ENCODE peak calls at places on chromosome X, in six cellular contexts. D is DND-41, S is K562, M is pancreas, X is colonic mucosa, Q is RWPE1. V is an unnamed sample.

GRCh38 chrX:65932173-65933084 is 107.5 kb downstream of the VSIG4 start:
- DNase-seq in Q (peak), M (no peak), S (peak), X (peak), D (no peak), V (no peak)

GRCh38 chrX:136170109-136170800 is 22.9 kb downstream of the FHL1 start:
- DNase-seq in Q (no peak), X (no peak), S (no peak), D (no peak), M (no peak), V (no peak)

GRCh38 chrX:154014429-154015380 is 5.0 kb downstream of the IRAK1 start:
- DNase-seq in X (no peak), S (no peak), M (no peak), D (no peak), Q (no peak), V (no peak)

GRCh38 chrX:45851434-45851991 is 650.8 kb upstream of the DIPK2B start:
- DNase-seq in X (peak), M (peak), Q (peak), D (peak), S (no peak), V (peak)

GRCh38 chrX:96906741-96907140 is 23.0 kb downstream of the RPA4 start:
- DNase-seq in M (no peak), S (no peak), X (no peak), D (no peak), Q (no peak), V (no peak)

GRCh38 chrX:153768311-153769157 is 4.5 kb downstream of the PLXNB3 start:
- DNase-seq in M (peak), Q (no peak), D (no peak), S (no peak), X (no peak), V (peak)

GRCh38 chrX:122245175-122245574 is 938.9 kb upstream of the GRIA3 start:
- DNase-seq in D (no peak), M (no peak), S (no peak), X (no peak), Q (no peak), V (no peak)

GRCh38 chrX:336227-336626 is 17.6 kb upstream of the GTPBP6 start:
- DNase-seq in S (no peak), M (no peak), D (no peak), Q (no peak), X (no peak), V (no peak)

GRCh38 chrX:150546711-150547153 is 21.7 kb upstream of the MTM1 start:
- DNase-seq in Q (no peak), X (no peak), S (no peak), D (peak), M (no peak), V (no peak)

GRCh38 chrX:149569770-149570169 is 17.5 kb downstream of the MAGEA9B start:
- DNase-seq in D (no peak), Q (no peak), S (no peak), M (no peak), X (no peak), V (no peak)

GRCh38 chrX:67582436-67582835 is 38.6 kb downstream of the AR start:
- DNase-seq in Q (no peak), M (no peak), D (no peak), S (no peak), X (no peak), V (no peak)

GRCh38 chrX:101390664-101391525 is at the start of gene RPL36A:
- DNase-seq in X (peak), D (peak), Q (peak), S (peak), M (peak), V (peak)

GRCh38 chrX:136555694-136556093 is 23.7 kb downstream of the VGLL1 start:
- DNase-seq in S (no peak), M (no peak), Q (no peak), X (no peak), D (no peak), V (no peak)

GRCh38 chrX:357693-358471 is 28.8 kb downstream of the PPP2R3B start:
- DNase-seq in M (no peak), Q (peak), X (no peak), S (no peak), D (peak), V (peak)

GRCh38 chrX:7065473-7065872 is 82.0 kb upstream of the STS start:
- DNase-seq in M (no peak), D (no peak), X (no peak), S (no peak), Q (no peak), V (no peak)

GRCh38 chrX:28659269-28659668 is 72.0 kb downstream of the IL1RAPL1 start:
- DNase-seq in Q (no peak), X (peak), S (peak), M (no peak), D (no peak), V (no peak)

GRCh38 chrX:37753384-37753783 is 26.5 kb upstream of the CYBB start:
- DNase-seq in X (no peak), S (no peak), Q (no peak), M (no peak), D (no peak), V (no peak)

GRCh38 chrX:151973851-151974335 is 583 bp downstream of the GABRE start:
- DNase-seq in S (no peak), M (peak), Q (peak), X (peak), D (no peak), V (peak)

GRCh38 chrX:1062351-1062750 is 150.1 kb downstream of the CRLF2 start:
- DNase-seq in D (no peak), Q (no peak), S (no peak), M (no peak), X (no peak), V (no peak)

GRCh38 chrX:132226169-132226568 is 6.9 kb upstream of the RAP2C start:
- DNase-seq in D (no peak), M (no peak), X (no peak), S (no peak), Q (no peak), V (no peak)

GRCh38 chrX:124555036-124555595 is 208.8 kb downstream of the SH2D1A start:
- DNase-seq in M (no peak), X (no peak), Q (peak), D (no peak), S (no peak), V (no peak)

GRCh38 chrX:79511799-79512198 is 144.7 kb upstream of the ITM2A start:
- DNase-seq in X (no peak), S (no peak), D (no peak), M (no peak), Q (no peak), V (no peak)

GRCh38 chrX:79515529-79515928 is 148.4 kb upstream of the ITM2A start:
- DNase-seq in Q (no peak), S (no peak), M (no peak), X (no peak), D (no peak), V (no peak)
- TF ChIP-seq CTCF in Q (no peak), S (no peak), M (no peak), X (no peak), D (no peak), V (no peak)

GRCh38 chrX:68665502-68665901 is 18.0 kb downstream of the STARD8 start:
- DNase-seq in M (no peak), S (no peak), D (no peak), Q (no peak), X (no peak), V (no peak)
- TF ChIP-seq CTCF in M (no peak), S (peak), D (no peak), Q (no peak), X (no peak), V (peak)

DNA sequence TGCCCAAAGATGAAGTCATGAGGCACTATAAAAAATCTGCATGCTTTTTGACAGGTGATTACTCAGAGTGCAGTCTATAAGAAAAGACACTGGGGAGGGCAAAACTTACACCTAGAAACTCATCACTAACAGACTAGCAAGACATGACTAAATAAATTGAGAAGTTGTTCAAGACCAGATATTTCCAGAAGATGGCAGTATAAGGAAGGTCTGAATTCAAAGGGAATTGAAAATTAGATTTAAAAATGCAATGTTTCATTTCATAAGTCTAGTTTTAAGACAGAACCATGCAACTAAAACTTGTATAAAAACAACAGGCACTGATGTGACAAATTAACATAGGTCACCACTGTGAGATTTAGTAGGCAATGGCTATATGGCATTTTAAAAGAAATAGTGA is 232.5 kb upstream of the POF1B start:
- DNase-seq in S (no peak), D (no peak), M (no peak), Q (no peak), X (no peak), V (no peak)
- TF ChIP-seq CTCF in S (peak), D (peak), M (no peak), Q (peak), X (no peak), V (no peak)

GRCh38 chrX:41862562-41863184 is 60.7 kb downstream of the CASK start:
- DNase-seq in X (no peak), M (no peak), D (no peak), S (no peak), Q (no peak), V (no peak)

GRCh38 chrX:41857670-41858069 is 65.7 kb downstream of the CASK start:
- DNase-seq in S (no peak), M (no peak), D (no peak), X (no peak), Q (no peak), V (no peak)

GRCh38 chrX:41868392-41868977 is 54.9 kb downstream of the CASK start:
- DNase-seq in X (no peak), S (no peak), D (no peak), Q (no peak), M (no peak), V (no peak)

GRCh38 chrX:41858161-41858775 is 65.1 kb downstream of the CASK start:
- DNase-seq in D (no peak), S (no peak), X (no peak), M (no peak), Q (no peak), V (no peak)

DNA sequence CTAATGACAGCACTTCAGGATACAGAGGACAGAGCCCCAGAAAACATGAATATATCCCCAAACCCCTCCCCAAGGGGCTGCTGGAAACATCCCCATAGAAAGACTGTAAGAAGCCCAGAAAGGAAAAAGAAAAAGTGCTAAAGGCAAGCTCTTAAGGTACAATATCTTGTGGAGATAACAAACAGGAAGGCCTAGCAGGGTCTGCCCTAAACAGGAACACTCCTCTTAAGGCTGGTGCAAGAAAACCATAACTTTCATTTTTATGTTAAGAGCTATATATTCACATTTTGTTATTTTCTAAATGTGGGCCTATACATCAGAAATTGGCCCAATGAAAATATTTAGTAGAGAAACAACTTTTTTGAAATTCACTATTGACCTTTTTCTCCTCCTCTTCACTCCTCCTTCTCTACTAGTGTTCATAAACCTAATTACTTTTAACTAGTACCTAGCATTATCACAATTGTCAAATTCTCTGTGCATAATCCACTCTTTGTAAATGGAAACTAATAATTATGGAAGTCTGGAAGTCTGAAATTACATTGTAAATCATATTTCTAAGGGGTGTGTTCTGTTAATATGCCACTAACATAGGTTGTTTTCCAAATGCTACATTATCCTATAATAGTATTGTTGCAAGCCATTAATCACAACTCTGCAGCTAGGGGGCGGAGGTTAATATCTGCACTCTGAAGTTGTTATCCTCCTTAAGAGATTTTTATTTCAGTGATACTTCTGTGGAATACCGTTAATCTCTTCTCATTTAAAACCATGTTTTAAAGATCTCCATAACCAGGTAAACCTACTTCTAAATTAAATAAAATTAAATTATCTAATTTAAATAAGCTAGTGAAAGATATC is 59.8 kb downstream of the CASK start:
- DNase-seq in Q (no peak), X (no peak), S (no peak), D (no peak), M (no peak), V (no peak)
- TF ChIP-seq CTCF in Q (no peak), X (no peak), S (peak), D (peak), M (no peak), V (no peak)

GRCh38 chrX:19990225-19990518 is 689 bp downstream of the BCLAF3 start:
- DNase-seq in D (no peak), Q (peak), X (peak), M (no peak), S (no peak), V (no peak)
- TF ChIP-seq CTCF in D (no peak), Q (no peak), X (no peak), M (no peak), S (no peak), V (no peak)

DNA sequence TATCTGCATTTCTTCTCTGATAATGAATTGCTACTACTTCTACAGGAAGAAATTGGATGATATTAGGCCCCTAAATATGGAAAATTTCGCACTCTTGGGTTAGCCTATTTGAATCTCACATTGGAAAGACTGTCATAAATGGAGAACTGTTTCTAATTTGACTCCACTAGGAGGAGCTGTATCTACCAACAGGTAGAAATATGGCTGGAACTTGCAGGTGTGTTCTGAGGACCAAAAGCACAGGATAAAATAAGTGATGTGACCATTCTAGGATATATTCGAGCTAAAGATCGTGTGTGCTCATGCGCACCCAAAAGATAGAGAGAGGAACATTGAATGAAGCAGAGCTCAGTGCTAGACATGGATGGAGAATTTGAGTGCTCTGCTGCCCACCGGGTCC is 4.8 kb upstream of the NKAP start:
- DNase-seq in X (no peak), Q (no peak), M (no peak), D (no peak), S (no peak), V (no peak)
- TF ChIP-seq CTCF in X (no peak), Q (no peak), M (no peak), D (peak), S (peak), V (no peak)

GRCh38 chrX:30196322-30196721 is 19.0 kb upstream of the MAGEB2 start:
- DNase-seq in S (peak), M (no peak), X (no peak), Q (peak), D (no peak), V (no peak)
- TF ChIP-seq CTCF in S (peak), M (no peak), X (no peak), Q (no peak), D (no peak), V (no peak)

GRCh38 chrX:35380808-35381700 is 417.1 kb upstream of the MAGEB16 start:
- DNase-seq in Q (peak), M (no peak), D (no peak), X (no peak), S (peak), V (no peak)
- TF ChIP-seq CTCF in Q (peak), M (peak), D (peak), X (peak), S (peak), V (peak)